ENCODE peak calls at places on chromosomes 11 and 22, in eight cellular contexts. W is A549, Z is Peyer's patch, R is right atrium auricular region, Q is lung, N is keratinocyte, E is sigmoid colon, B is mucosa of descending colon. V is an unnamed sample.

GRCh38 chr11:121634889-121635288 is 182.1 kb upstream of the SORL1-AS1 start:
- DNase-seq in W (no peak), Z (no peak), R (no peak), Q (no peak), N (no peak), E (no peak), B (no peak), V (no peak)

GRCh38 chr11:97909544-97910394 is 1111.0 kb upstream of the CNTN5 start:
- DNase-seq in W (no peak), Z (no peak), R (no peak), Q (no peak), N (no peak), E (no peak), B (no peak), V (no peak)

GRCh38 chr11:13427440-13427839 is 35.6 kb downstream of the BTBD10 start:
- DNase-seq in W (no peak), Z (no peak), R (no peak), Q (no peak), N (no peak), E (no peak), B (no peak), V (no peak)

GRCh38 chr22:47300698-47301405 is 538.4 kb downstream of the TBC1D22A start:
- DNase-seq in W (no peak), Z (no peak), R (peak; percentile 38), Q (no peak), N (no peak), E (no peak), B (no peak), V (no peak)

GRCh38 chr22:20656902-20657836 is 116.7 kb upstream of the SERPIND1 start:
- DNase-seq in W (peak; percentile 23), Z (no peak), R (no peak), Q (no peak), N (no peak), E (peak; percentile 32), B (no peak), V (no peak)

GRCh38 chr11:120260616-120261015 is 20.7 kb downstream of the POU2F3 start:
- DNase-seq in W (no peak), Z (no peak), R (no peak), Q (no peak), N (no peak), E (no peak), B (no peak), V (no peak)

GRCh38 chr11:4482445-4482844 is at the start of gene OR52K1:
- DNase-seq in W (no peak), Z (no peak), R (no peak), Q (no peak), N (no peak), E (no peak), B (no peak), V (no peak)

GRCh38 chr11:113690619-113691569 is 15.2 kb downstream of the TMPRSS5 start:
- DNase-seq in W (peak; percentile 84), Z (peak; percentile 81), R (no peak), Q (no peak), N (peak; percentile 78), E (no peak), B (peak; percentile 83), V (no peak)

GRCh38 chr11:44861829-44862545 is 88.7 kb downstream of the TP53I11 start:
- DNase-seq in W (peak; percentile 94), Z (peak; percentile 85), R (peak; percentile 89), Q (peak; percentile 70), N (peak; percentile 66), E (peak; percentile 94), B (peak; percentile 67), V (peak; percentile 43)

GRCh38 chr11:93407777-93408401 is 77.3 kb downstream of the DEUP1 start:
- DNase-seq in W (no peak), Z (no peak), R (no peak), Q (no peak), N (no peak), E (no peak), B (no peak), V (no peak)

GRCh38 chr11:78200553-78200952 is 11.8 kb downstream of the USP35 start:
- DNase-seq in W (no peak), Z (no peak), R (no peak), Q (no peak), N (no peak), E (no peak), B (no peak), V (no peak)

GRCh38 chr11:114261791-114262190 is 34.4 kb upstream of the NNMT start:
- DNase-seq in W (no peak), Z (no peak), R (no peak), Q (no peak), N (no peak), E (no peak), B (no peak), V (no peak)

GRCh38 chr11:77154381-77155081 is 26.5 kb downstream of the MYO7A start:
- DNase-seq in W (no peak), Z (no peak), R (no peak), Q (no peak), N (no peak), E (peak; percentile 67), B (no peak), V (no peak)

GRCh38 chr11:59267196-59267595 is 54.5 kb upstream of the MPEG1 start:
- DNase-seq in W (no peak), Z (no peak), R (no peak), Q (no peak), N (no peak), E (no peak), B (no peak), V (no peak)

GRCh38 chr11:123321641-123322040 is 108.4 kb upstream of the GRAMD1B start:
- DNase-seq in W (no peak), Z (no peak), R (no peak), Q (no peak), N (no peak), E (no peak), B (no peak), V (no peak)

GRCh38 chr11:123590296-123590912 is 64.0 kb downstream of the SCN3B start:
- DNase-seq in W (peak; percentile 91), Z (peak; percentile 90), R (no peak), Q (no peak), N (no peak), E (no peak), B (peak; percentile 70), V (no peak)

GRCh38 chr22:34866501-34867171 is 199.3 kb upstream of the ISX start:
- DNase-seq in W (no peak), Z (no peak), R (no peak), Q (no peak), N (no peak), E (no peak), B (no peak), V (no peak)

GRCh38 chr11:67632175-67632981 is 2.6 kb upstream of the NUDT8 start:
- DNase-seq in W (no peak), Z (peak; percentile 85), R (no peak), Q (no peak), N (no peak), E (peak; percentile 61), B (peak; percentile 83), V (no peak)

GRCh38 chr11:130512662-130513061 is 64.2 kb downstream of the ADAMTS15 start:
- DNase-seq in W (no peak), Z (no peak), R (no peak), Q (no peak), N (no peak), E (no peak), B (no peak), V (no peak)

GRCh38 chr22:42768385-42769035 is 47.8 kb upstream of the A4GALT start:
- DNase-seq in W (no peak), Z (no peak), R (no peak), Q (no peak), N (no peak), E (no peak), B (no peak), V (no peak)

GRCh38 chr11:74695705-74696280 is 35.4 kb downstream of the CHRDL2 start:
- DNase-seq in W (no peak), Z (no peak), R (no peak), Q (no peak), N (no peak), E (no peak), B (no peak), V (no peak)

GRCh38 chr11:16547879-16548278 is 190.6 kb upstream of the C11orf58 start:
- DNase-seq in W (no peak), Z (no peak), R (no peak), Q (no peak), N (no peak), E (no peak), B (no peak), V (no peak)

GRCh38 chr11:132718711-132719641 is 813.3 kb downstream of the OPCML start:
- DNase-seq in W (no peak), Z (peak; percentile 70), R (no peak), Q (no peak), N (no peak), E (no peak), B (peak; percentile 31), V (peak; percentile 16)

GRCh38 chr11:112715091-112715490 is 246.1 kb upstream of the NCAM1 start:
- DNase-seq in W (no peak), Z (no peak), R (no peak), Q (no peak), N (no peak), E (no peak), B (no peak), V (no peak)

GRCh38 chr11:119100960-119101349 is 698 bp downstream of the DPAGT1 start:
- DNase-seq in W (no peak), Z (no peak), R (no peak), Q (no peak), N (no peak), E (no peak), B (no peak), V (no peak)

GRCh38 chr11:19597194-19597593 is 115.4 kb upstream of the NAV2 start:
- DNase-seq in W (no peak), Z (no peak), R (no peak), Q (no peak), N (no peak), E (no peak), B (no peak), V (no peak)
- H3K4me3 ChIP-seq in W (no peak overlapping the region), Z (no peak overlapping the region), R (no peak overlapping the region), Q (no peak overlapping the region), N (no peak overlapping the region), E (no peak overlapping the region), B (no peak overlapping the region), V (no peak overlapping the region)

GRCh38 chr22:23828800-23829680 is 9.8 kb downstream of the DERL3 start:
- DNase-seq in W (no peak), Z (no peak), R (peak; percentile 73), Q (no peak), N (no peak), E (peak; percentile 57), B (peak; percentile 13), V (no peak)
- TF ChIP-seq CTCF in W (no peak), Z (no peak), R (no peak), Q (no peak), N (no peak), E (no peak), B (no peak), V (no peak)

GRCh38 chr11:64344160-64344559 is 4.2 kb downstream of the CCDC88B start:
- DNase-seq in W (no peak), Z (no peak), R (no peak), Q (no peak), N (no peak), E (no peak), B (no peak), V (no peak)
- H3K4me1 ChIP-seq in W (peaks cover 22% of the 10 kb centered on the region), Z (peaks cover 6% of the 10 kb centered on the region), R (no peaks in the 10 kb centered on the region), Q (peaks cover 12% of the 10 kb centered on the region), N (peaks cover 32% of the 10 kb centered on the region), E (peaks cover 7% of the 10 kb centered on the region), B (peaks cover 12% of the 10 kb centered on the region), V (peaks cover 30% of the 10 kb centered on the region)

GRCh38 chr22:24695958-24696511 is 78.5 kb downstream of the PIWIL3 start:
- DNase-seq in W (no peak), Z (peak; percentile 55), R (no peak), Q (peak; percentile 76), N (no peak), E (no peak), B (peak; percentile 46), V (no peak)
- H3K4me3 ChIP-seq in W (no peak overlapping the region), Z (no peak overlapping the region), R (no peak overlapping the region), Q (no peak overlapping the region), N (no peak overlapping the region), E (no peak overlapping the region), B (no peak overlapping the region), V (no peak overlapping the region)

V was measured in CD8-positive, alpha-beta T cell.